ENCODE peak calls at places on chromosomes 11 and 22, in six cellular contexts. D is mesenchymal stem cell, S is Peyer's patch, I is thoracic aorta, C is psoas muscle, Y is Karpas-422. U is an unnamed sample. For H3K27me3, the result is how much of the 10 kb centered on the place peaks cover.

GRCh38 chr11:95790933-95791247 is 592 bp downstream of the CEP57 start:
- DNase-seq in D (peak), S (peak), I (peak), C (no peak), Y (peak), U (no peak)

GRCh38 chr22:48920776-48921241 is 906.9 kb downstream of the BRD1 start:
- DNase-seq in D (no peak), S (no peak), I (no peak), C (no peak), Y (no peak), U (no peak)

GRCh38 chr11:61110255-61111059 is 8.2 kb downstream of the CD5 start:
- DNase-seq in D (no peak), S (no peak), I (no peak), C (no peak), Y (no peak), U (no peak)

GRCh38 chr22:50032109-50032871 is 19.7 kb upstream of the IL17REL start:
- DNase-seq in D (no peak), S (no peak), I (no peak), C (no peak), Y (no peak), U (no peak)

GRCh38 chr22:35809816-35810215 is 92.1 kb downstream of the APOL5 start:
- DNase-seq in D (no peak), S (no peak), I (no peak), C (no peak), Y (no peak), U (no peak)

GRCh38 chr11:44806631-44807030 is 79.9 kb downstream of the TSPAN18 start:
- DNase-seq in D (no peak), S (no peak), I (no peak), C (no peak), Y (no peak), U (no peak)

GRCh38 chr22:25126510-25126909 is 73.1 kb upstream of the CRYBB3 start:
- DNase-seq in D (no peak), S (no peak), I (no peak), C (no peak), Y (no peak), U (no peak)

GRCh38 chr11:1001682-1002081 is 34.8 kb downstream of the MUC6 start:
- DNase-seq in D (no peak), S (no peak), I (no peak), C (no peak), Y (no peak), U (no peak)

GRCh38 chr11:22787565-22788162 is 41.9 kb downstream of the SVIP start:
- DNase-seq in D (peak), S (no peak), I (no peak), C (no peak), Y (peak), U (no peak)

GRCh38 chr11:30322162-30322561 is 742 bp upstream of the ARL14EP start:
- DNase-seq in D (peak), S (no peak), I (no peak), C (no peak), Y (peak), U (no peak)
- H3K4me3 ChIP-seq in D (no peak), S (peak), I (peak), C (peak), Y (peak), U (no peak)

GRCh38 chr11:2858995-2859705 is 26.4 kb downstream of the CDKN1C start:
- DNase-seq in D (no peak), S (peak), I (no peak), C (no peak), Y (no peak), U (no peak)
- H3K27me3 ChIP-seq in D (under half), S (under half), I (under half), C (under half), Y (under half), U (under half)

DNA sequence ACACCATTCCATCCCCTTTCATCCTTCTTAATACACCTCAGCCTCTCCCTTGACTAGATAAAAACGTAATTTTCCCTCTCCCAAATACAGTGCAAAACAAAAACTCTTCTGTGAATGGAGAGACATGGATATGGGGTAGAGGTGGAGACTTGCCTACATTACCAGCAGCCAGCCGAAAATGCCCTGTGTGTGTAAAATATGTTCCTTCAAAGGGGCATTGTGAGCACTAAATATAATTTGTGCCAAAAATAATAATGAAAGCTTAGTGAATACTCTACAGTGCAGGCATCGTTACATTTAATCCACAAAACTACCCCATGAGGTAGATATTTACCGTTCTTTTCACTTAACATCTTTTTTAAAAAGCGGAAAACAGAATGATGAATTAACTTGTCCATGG is 1.0 kb upstream of the TRIM44 start:
- DNase-seq in D (no peak), S (no peak), I (no peak), C (no peak), Y (no peak), U (no peak)
- H3K4me3 ChIP-seq in D (no peak), S (peak), I (peak), C (peak), Y (peak), U (no peak)

DNA sequence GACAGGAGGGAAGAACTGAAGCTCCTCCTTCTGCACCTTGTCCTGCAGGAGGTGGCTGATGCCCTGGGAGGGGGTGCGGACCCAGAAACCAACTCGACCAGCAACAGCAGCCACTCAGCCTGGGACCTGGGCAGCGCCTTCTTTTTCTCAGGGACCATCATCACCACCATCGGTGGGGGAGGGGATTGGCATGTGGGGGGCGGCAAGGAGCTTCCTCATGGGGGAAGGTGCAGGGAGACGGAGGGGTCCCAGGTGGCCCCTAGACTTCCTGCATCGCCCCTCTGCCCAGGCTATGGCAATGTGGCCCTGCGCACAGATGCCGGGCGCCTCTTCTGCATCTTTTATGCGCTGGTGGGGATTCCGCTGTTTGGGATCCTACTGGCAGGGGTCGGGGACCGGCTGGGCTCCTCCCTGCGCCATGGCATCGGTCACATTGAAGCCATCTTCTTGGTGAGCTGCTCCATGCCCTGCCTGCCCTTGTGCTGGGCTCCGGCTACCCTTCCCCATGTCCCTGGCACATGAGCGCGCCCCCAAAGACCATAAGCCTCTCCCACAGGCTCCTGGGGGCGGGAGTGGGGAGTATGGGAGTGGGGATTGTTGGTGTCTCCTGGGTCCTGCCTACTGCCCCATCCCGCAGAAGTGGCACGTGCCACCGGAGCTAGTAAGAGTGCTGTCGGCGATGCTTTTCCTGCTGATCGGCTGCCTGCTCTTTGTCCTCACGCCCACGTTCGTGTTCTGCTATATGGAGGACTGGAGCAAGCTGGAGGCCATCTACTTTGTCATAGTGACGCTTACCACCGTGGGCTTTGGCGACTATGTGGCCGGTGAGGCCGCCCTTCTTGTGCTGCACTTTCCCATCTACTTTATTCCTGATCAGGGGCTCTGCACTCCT is 3.1 kb upstream of the CATSPERZ start:
- DNase-seq in D (no peak), S (peak), I (no peak), C (no peak), Y (no peak), U (no peak)
- H3K27me3 ChIP-seq in D (half or more), S (under half), I (under half), C (half or more), Y (under half), U (half or more)

GRCh38 chr11:66386171-66387069 is 14.9 kb upstream of the SLC29A2 start:
- DNase-seq in D (peak), S (peak), I (peak), C (peak), Y (peak), U (peak)
- H3K4me3 ChIP-seq in D (no peak), S (peak), I (peak), C (peak), Y (peak), U (no peak)

GRCh38 chr22:22746061-22746962 is 101.9 kb downstream of the GGTLC2 start:
- DNase-seq in D (no peak), S (no peak), I (no peak), C (no peak), Y (no peak), U (no peak)

GRCh38 chr22:22745225-22746060 is 101.0 kb downstream of the GGTLC2 start:
- DNase-seq in D (no peak), S (peak), I (no peak), C (no peak), Y (peak), U (no peak)

GRCh38 chr22:22742641-22743040 is 98.2 kb downstream of the GGTLC2 start:
- DNase-seq in D (no peak), S (no peak), I (no peak), C (no peak), Y (no peak), U (no peak)

GRCh38 chr22:22743128-22743760 is 98.8 kb downstream of the GGTLC2 start:
- DNase-seq in D (no peak), S (no peak), I (no peak), C (no peak), Y (no peak), U (no peak)

GRCh38 chr22:22744412-22745224 is 100.2 kb downstream of the GGTLC2 start:
- DNase-seq in D (no peak), S (peak), I (no peak), C (no peak), Y (no peak), U (no peak)
- H3K27me3 ChIP-seq in D (under half), S (under half), I (under half), C (under half), Y (under half), U (under half)

DNA sequence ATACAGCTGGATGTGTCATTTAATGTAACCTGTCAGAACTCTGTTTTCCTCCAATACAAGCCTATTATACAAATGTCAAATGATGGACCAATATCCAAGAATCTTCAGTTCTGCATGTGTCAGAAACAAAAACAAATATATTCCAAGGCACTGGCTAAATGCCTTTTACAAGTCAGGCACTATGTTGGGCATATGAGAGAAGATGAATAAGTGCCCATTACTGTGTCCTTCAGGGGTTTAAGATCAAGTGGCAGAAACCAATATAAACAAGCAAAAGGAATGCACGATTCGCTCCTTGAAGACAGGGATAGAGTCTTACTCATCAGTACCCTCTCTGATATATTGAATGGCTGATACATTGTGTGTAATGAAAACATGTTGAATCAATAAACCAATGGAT is 254.4 kb downstream of the TTC28 start:
- DNase-seq in D (peak), S (no peak), I (no peak), C (no peak), Y (no peak), U (no peak)
- H3K4me3 ChIP-seq in D (no peak), S (no peak), I (no peak), C (no peak), Y (no peak), U (no peak)

DNA sequence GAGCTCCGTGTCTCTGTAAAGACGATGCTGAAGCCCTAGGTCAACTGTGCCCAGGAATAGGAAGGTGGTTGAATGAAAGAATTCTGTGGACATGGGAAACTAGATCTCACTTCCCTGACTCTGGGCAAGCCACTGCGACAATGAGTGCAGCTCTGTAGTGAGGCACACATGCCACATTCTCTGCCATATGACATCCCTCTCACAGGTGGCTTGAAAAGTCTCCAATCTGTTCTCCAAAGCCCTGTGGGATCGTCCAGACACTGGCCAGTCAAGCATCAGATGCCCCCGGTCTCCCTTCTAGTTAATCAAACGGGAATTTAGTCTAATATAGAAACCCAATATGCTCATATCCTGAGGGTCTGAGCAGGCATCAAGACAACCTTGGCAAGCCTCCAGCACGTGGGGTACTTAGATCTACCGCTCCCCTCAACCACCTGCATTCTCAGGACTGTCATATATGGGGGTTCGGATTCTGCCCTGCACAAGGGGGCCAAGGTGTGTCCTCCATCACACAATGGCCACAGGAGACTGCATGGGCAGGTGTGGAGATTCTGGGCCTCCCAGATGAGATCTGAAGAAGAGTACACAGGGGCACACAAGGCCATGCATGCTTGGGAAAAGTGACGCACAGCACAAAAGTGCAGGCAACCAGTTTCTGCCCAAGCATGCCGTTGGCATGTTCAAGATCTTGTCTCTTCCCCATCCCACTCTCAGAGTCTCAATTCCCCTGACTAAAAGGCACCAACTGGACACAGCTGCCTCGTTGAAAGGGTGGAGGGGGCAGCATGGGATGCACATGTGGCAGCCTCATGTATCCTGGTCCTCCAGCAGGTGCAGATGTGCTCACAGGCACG is 11.9 kb downstream of the DKK3 start:
- DNase-seq in D (no peak), S (no peak), I (no peak), C (no peak), Y (no peak), U (no peak)
- H3K27me3 ChIP-seq in D (under half), S (under half), I (under half), C (under half), Y (under half), U (under half)

U was measured in kidney epithelial cell.